ENCODE peak calls at places on chromosomes 3 and 15, in five cellular contexts. I, W, E, M and V are unnamed samples.

GRCh38 chr3:12339701-12340480 is 51.0 kb downstream of the PPARG start:
- DNase-seq in I (no peak), W (no peak), E (no peak), M (no peak), V (no peak)

GRCh38 chr15:37682304-37682703 is 252.1 kb upstream of the TMCO5A start:
- DNase-seq in I (no peak), W (no peak), E (peak; percentile 16), M (peak; percentile 23), V (no peak)

GRCh38 chr3:188553569-188553968 is 399.6 kb downstream of the LPP start:
- DNase-seq in I (no peak), W (no peak), E (no peak), M (no peak), V (no peak)

GRCh38 chr3:159711560-159712333 is 276.9 kb upstream of the IL12A start:
- DNase-seq in I (no peak), W (peak; percentile 76), E (peak; percentile 89), M (peak; percentile 62), V (no peak)

GRCh38 chr15:101710806-101711205 is 13.5 kb downstream of the TARS3 start:
- DNase-seq in I (no peak), W (peak; percentile 44), E (peak; percentile 81), M (peak; percentile 75), V (no peak)

GRCh38 chr3:182252802-182253201 is 540.5 kb upstream of the ATP11B start:
- DNase-seq in I (no peak), W (no peak), E (no peak), M (no peak), V (no peak)

GRCh38 chr15:39963806-39964205 is 29.9 kb downstream of the EIF2AK4 start:
- DNase-seq in I (no peak), W (no peak), E (peak; percentile 11), M (no peak), V (no peak)

GRCh38 chr3:108223928-108224327 is 1.7 kb upstream of the IFT57 start:
- DNase-seq in I (no peak), W (no peak), E (peak; percentile 21), M (no peak), V (no peak)

GRCh38 chr3:53885239-53885638 is 3.3 kb upstream of the ACTR8 start:
- DNase-seq in I (no peak), W (no peak), E (peak; percentile 6), M (no peak), V (no peak)

GRCh38 chr3:72678892-72679291 is 169.4 kb downstream of the SHQ1 start:
- DNase-seq in I (no peak), W (no peak), E (peak; percentile 22), M (no peak), V (no peak)

GRCh38 chr3:10169000-10169496 is 4.3 kb downstream of the IRAK2 start:
- DNase-seq in I (no peak), W (no peak), E (peak; percentile 29), M (no peak), V (no peak)

GRCh38 chr3:132016061-132017041 is 18.5 kb downstream of the CPNE4 start:
- DNase-seq in I (no peak), W (no peak), E (peak; percentile 36), M (no peak), V (no peak)

GRCh38 chr15:79904256-79904655 is 7.4 kb upstream of the MTHFS start:
- DNase-seq in I (no peak), W (no peak), E (no peak), M (no peak), V (no peak)

GRCh38 chr15:101219441-101219840 is 32.4 kb downstream of the CHSY1 start:
- DNase-seq in I (no peak), W (no peak), E (no peak), M (no peak), V (no peak)

GRCh38 chr15:35540885-35541284 is 5.1 kb downstream of the DPH6 start:
- DNase-seq in I (no peak), W (peak; percentile 62), E (peak; percentile 74), M (peak; percentile 20), V (no peak)

GRCh38 chr3:193207290-193207689 is 33.7 kb upstream of the PLAAT1 start:
- DNase-seq in I (no peak), W (peak; percentile 64), E (no peak), M (no peak), V (no peak)

GRCh38 chr3:61315874-61316273 is 64.6 kb upstream of the FHIT start:
- DNase-seq in I (no peak), W (no peak), E (no peak), M (no peak), V (no peak)

GRCh38 chr3:125148016-125148812 is 64.3 kb downstream of the SLC12A8 start:
- DNase-seq in I (peak; percentile 44), W (no peak), E (no peak), M (no peak), V (no peak)

GRCh38 chr15:53447053-53447574 is 312.3 kb downstream of the WDR72 start:
- DNase-seq in I (no peak), W (no peak), E (no peak), M (no peak), V (no peak)

GRCh38 chr15:39269821-39270220 is 311.1 kb upstream of the THBS1 start:
- DNase-seq in I (no peak), W (no peak), E (no peak), M (no peak), V (no peak)

GRCh38 chr3:131756405-131756804 is 253.6 kb upstream of the MRPL3 start:
- DNase-seq in I (no peak), W (no peak), E (no peak), M (no peak), V (no peak)

GRCh38 chr3:37766797-37767776 is 94.6 kb upstream of the CTDSPL start:
- DNase-seq in I (no peak), W (no peak), E (no peak), M (no peak), V (no peak)

GRCh38 chr15:88315221-88315878 is 58.8 kb upstream of the NTRK3 start:
- DNase-seq in I (no peak), W (no peak), E (no peak), M (no peak), V (no peak)

GRCh38 chr3:52195823-52196331 is 2.1 kb upstream of the ALAS1 start:
- DNase-seq in I (no peak), W (peak; percentile 43), E (peak; percentile 36), M (no peak), V (no peak)

GRCh38 chr3:45411081-45411480 is 22.7 kb downstream of the LARS2 start:
- DNase-seq in I (no peak), W (no peak), E (no peak), M (no peak), V (no peak)

GRCh38 chr3:9420850-9421549 is 23.6 kb downstream of the SETD5 start:
- DNase-seq in I (no peak), W (no peak), E (peak; percentile 45), M (no peak), V (no peak)